ENCODE peak calls at places on chromosome 10, in eight cellular contexts. L, Y, S, E, I, U, H and C are unnamed samples.

GRCh38 chr10:132452216-132452650 is 55.2 kb downstream of the PWWP2B start:
- DNase-seq in L (no peak), E (no peak), Y (no peak), H (no peak), I (no peak), S (no peak), U (no peak), C (no peak)

GRCh38 chr10:119394657-119395286 is 147.7 kb downstream of the RGS10 start:
- DNase-seq in H (no peak), S (no peak), U (no peak), I (no peak), Y (no peak), E (no peak), L (no peak), C (no peak)

GRCh38 chr10:79072994-79073654 is 4.4 kb downstream of the ZMIZ1 start:
- DNase-seq in U (no peak), L (no peak), Y (no peak), I (no peak), S (no peak), H (no peak), E (no peak), C (no peak)

GRCh38 chr10:29585488-29585976 is 49.2 kb downstream of the SVIL start:
- DNase-seq in I (no peak), Y (no peak), U (no peak), S (no peak), L (no peak), H (no peak), E (peak), C (no peak)

GRCh38 chr10:118662228-118663035 is 67.0 kb upstream of the PRLHR start:
- DNase-seq in I (no peak), L (no peak), U (no peak), E (no peak), S (no peak), Y (no peak), H (no peak), C (peak)

GRCh38 chr10:48551796-48552591 is 52.9 kb downstream of the ARHGAP22 start:
- DNase-seq in S (peak), H (peak), E (peak), U (peak), I (no peak), L (peak), Y (peak), C (peak)

GRCh38 chr10:43226441-43226840 is 40.4 kb downstream of the RASGEF1A start:
- DNase-seq in L (peak), Y (no peak), U (no peak), H (no peak), S (no peak), E (peak), I (peak), C (no peak)

GRCh38 chr10:98006266-98006665 is 24.2 kb downstream of the CRTAC1 start:
- DNase-seq in L (no peak), S (no peak), I (no peak), Y (no peak), U (peak), H (no peak), E (no peak), C (no peak)

GRCh38 chr10:63614371-63614891 is 93.2 kb downstream of the REEP3 start:
- DNase-seq in E (no peak), H (peak), S (no peak), L (no peak), I (no peak), U (no peak), Y (no peak), C (peak)

GRCh38 chr10:533186-533585 is 156.3 kb downstream of the DIP2C start:
- DNase-seq in S (no peak), L (no peak), I (peak), E (no peak), U (no peak), Y (no peak), H (no peak), C (no peak)

GRCh38 chr10:47381427-47382379 is 2.4 kb downstream of the ZNF488 start:
- DNase-seq in L (no peak), S (no peak), U (no peak), H (no peak), Y (no peak), E (no peak), I (no peak), C (no peak)

GRCh38 chr10:100895346-100895745 is 17.4 kb upstream of the SLF2 start:
- DNase-seq in I (no peak), Y (no peak), E (no peak), H (no peak), L (no peak), S (no peak), U (no peak), C (no peak)

GRCh38 chr10:100899181-100899580 is 13.6 kb upstream of the SLF2 start:
- DNase-seq in E (no peak), U (no peak), Y (no peak), S (no peak), I (no peak), H (no peak), L (no peak), C (peak)

GRCh38 chr10:100897976-100898375 is 14.8 kb upstream of the SLF2 start:
- DNase-seq in I (no peak), U (no peak), H (no peak), Y (no peak), L (no peak), S (no peak), E (no peak), C (no peak)

GRCh38 chr10:100895896-100896295 is 16.9 kb upstream of the SLF2 start:
- DNase-seq in I (no peak), H (no peak), S (no peak), L (no peak), Y (no peak), E (peak), U (no peak), C (no peak)

DNA sequence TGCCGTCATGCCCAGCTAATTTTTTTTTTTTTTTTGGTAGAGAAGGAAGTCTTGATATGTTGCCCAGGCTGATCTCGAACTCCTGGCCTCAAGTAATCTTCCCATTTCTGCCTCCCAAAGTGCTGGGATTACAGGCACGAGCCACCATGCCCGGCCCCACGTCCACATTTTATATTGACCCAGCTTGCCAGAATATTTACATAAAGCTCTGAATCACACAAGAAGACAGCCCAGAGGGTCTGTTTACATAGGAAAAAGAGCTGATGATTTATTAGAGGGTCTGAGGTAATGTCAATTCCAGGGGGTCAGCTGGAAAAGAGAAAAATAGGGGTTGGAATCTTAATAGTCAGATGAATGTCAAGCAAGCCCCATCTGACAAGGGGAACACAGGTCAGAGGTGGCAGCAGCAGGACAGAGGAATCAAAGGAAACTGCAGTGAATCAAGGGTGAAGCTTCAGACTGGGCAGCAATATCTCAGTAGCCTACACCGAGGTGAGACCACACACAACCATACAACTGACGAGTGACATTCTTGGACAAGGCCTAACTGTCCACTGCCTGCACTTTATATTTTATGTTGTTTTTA is 15.8 kb upstream of the SLF2 start:
- DNase-seq in Y (no peak), U (no peak), S (no peak), H (no peak), E (peak), I (no peak), L (no peak), C (peak)
- H3K4me3 ChIP-seq in Y (no peak), U (no peak), S (no peak), H (no peak), E (no peak), I (no peak), L (no peak), C (no peak)

GRCh38 chr10:37434091-37434490 is 308.7 kb downstream of the ANKRD30A start:
- DNase-seq in Y (no peak), L (no peak), H (no peak), E (no peak), U (no peak), S (no peak), I (no peak), C (peak)
- TF ChIP-seq CTCF in Y (no peak), L (peak), H (peak), E (no peak), U (no peak), S (no peak), I (no peak), C (peak)

DNA sequence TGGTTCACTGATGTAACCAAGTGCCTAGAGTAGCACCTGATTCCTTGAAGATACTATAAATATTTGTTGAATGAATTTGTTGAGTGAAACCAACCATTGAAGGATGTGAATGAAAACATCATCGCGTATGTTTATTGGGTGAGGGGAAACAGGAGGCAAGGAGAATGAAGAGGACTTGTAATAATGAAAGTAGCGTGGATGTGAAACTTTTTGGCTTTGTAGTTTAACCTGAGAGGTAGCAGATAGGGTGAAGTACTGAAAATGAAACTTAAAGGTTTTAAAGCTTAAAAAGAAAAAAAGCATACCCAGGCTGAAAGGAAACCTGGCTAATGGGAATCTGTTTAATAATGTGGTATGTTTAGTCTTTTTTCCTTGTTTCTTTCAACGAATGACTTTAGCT is 5.2 kb downstream of the CCNY start:
- DNase-seq in I (no peak), L (no peak), H (no peak), E (no peak), U (no peak), S (no peak), Y (no peak), C (no peak)
- H3K4me3 ChIP-seq in I (no peak), L (no peak), H (no peak), E (no peak), U (no peak), S (no peak), Y (no peak), C (no peak)

DNA sequence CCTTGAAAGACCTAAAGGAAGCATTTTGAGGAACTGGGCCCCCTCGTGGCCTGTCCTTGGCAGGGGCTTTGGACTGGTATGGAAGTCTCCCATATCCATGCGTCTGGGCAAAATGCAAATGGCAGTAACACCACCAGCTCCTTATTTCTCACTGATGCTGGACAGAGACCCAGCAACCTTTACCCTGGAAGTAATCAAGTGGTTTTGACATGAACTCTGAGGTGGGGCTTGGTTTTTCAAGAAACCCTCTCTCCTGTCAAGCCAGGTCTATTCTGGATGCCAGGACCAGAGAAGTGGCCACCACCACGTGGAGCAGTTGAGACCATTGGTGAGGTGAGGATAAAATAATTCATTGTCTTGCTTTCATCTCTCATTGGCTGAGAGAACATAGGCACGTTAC is 84.4 kb downstream of the OTUD1 start:
- DNase-seq in S (no peak), Y (no peak), U (no peak), H (no peak), E (no peak), I (no peak), L (no peak), C (no peak)
- TF ChIP-seq CTCF in S (no peak), Y (no peak), U (no peak), H (no peak), E (no peak), I (no peak), L (no peak), C (peak)

GRCh38 chr10:71613303-71613777 is 106.2 kb downstream of the C10orf105 start:
- DNase-seq in E (no peak), I (no peak), H (peak), S (no peak), L (no peak), Y (peak), U (peak), C (no peak)
- H3K4me3 ChIP-seq in E (no peak), I (no peak), H (no peak), S (no peak), L (no peak), Y (no peak), U (no peak), C (no peak)